ENCODE peak calls at places on chromosomes 12 and 14, in five cellular contexts. L, D, N, Z and Y are unnamed samples.

GRCh38 chr12:107372229-107372658 is 278.9 kb upstream of the CRY1 start:
- ATAC-seq in L (no peak), N (no peak), Z (no peak), D (peak), Y (no peak)

GRCh38 chr12:76010732-76011458 is 20.7 kb downstream of the PHLDA1 start:
- ATAC-seq in D (no peak), L (no peak), N (no peak), Z (no peak), Y (no peak)

GRCh38 chr14:64844272-64844671 is 35.4 kb downstream of the SPTB start:
- ATAC-seq in D (no peak), L (no peak), Z (no peak), N (no peak), Y (no peak)

GRCh38 chr12:91357381-91357780 is 174.8 kb upstream of the DCN start:
- ATAC-seq in N (no peak), D (no peak), L (no peak), Z (peak), Y (no peak)

GRCh38 chr12:13186292-13186691 is 10.2 kb upstream of the EMP1 start:
- ATAC-seq in D (no peak), Z (no peak), N (no peak), L (no peak), Y (no peak)

GRCh38 chr12:86006727-86007126 is 132.6 kb downstream of the NTS start:
- ATAC-seq in N (no peak), D (no peak), L (no peak), Z (no peak), Y (no peak)

GRCh38 chr14:65281991-65282908 is 130.3 kb upstream of the FUT8 start:
- ATAC-seq in L (no peak), Z (no peak), N (peak), D (peak), Y (no peak)

GRCh38 chr12:124613151-124613585 is 45.8 kb upstream of the NCOR2 start:
- ATAC-seq in D (no peak), L (no peak), N (no peak), Z (no peak), Y (no peak)

GRCh38 chr12:517538-517937 is 57.8 kb downstream of the B4GALNT3 start:
- ATAC-seq in Z (no peak), L (no peak), N (no peak), D (no peak), Y (no peak)

GRCh38 chr12:19643635-19644034 is 204.3 kb downstream of the AEBP2 start:
- ATAC-seq in D (no peak), L (no peak), N (no peak), Z (no peak), Y (peak)

GRCh38 chr12:26135571-26135970 is 10.7 kb upstream of the BHLHE41 start:
- ATAC-seq in D (no peak), L (no peak), Z (peak), N (no peak), Y (no peak)

GRCh38 chr14:100567009-100567876 is 20.0 kb downstream of the BEGAIN start:
- ATAC-seq in D (no peak), Z (peak), L (no peak), N (peak), Y (no peak)

GRCh38 chr12:132925597-132926416 is 30.3 kb downstream of the ZNF605 start:
- ATAC-seq in N (no peak), D (no peak), L (no peak), Z (no peak), Y (no peak)

GRCh38 chr12:88325076-88325827 is 183.1 kb downstream of the TMTC3 start:
- ATAC-seq in Z (peak), N (peak), L (peak), D (no peak), Y (peak)

GRCh38 chr12:112891093-112892024 is 15.4 kb upstream of the OAS1 start:
- ATAC-seq in Z (no peak), D (no peak), L (no peak), N (peak), Y (no peak)

GRCh38 chr14:30035361-30035760 is 107.7 kb upstream of the PRKD1 start:
- ATAC-seq in L (no peak), D (no peak), Z (no peak), N (no peak), Y (no peak)

GRCh38 chr12:46773537-46773936 is 52.3 kb downstream of the SLC38A4 start:
- ATAC-seq in L (no peak), N (no peak), Z (no peak), D (no peak), Y (no peak)

GRCh38 chr12:116882742-116883141 is 1.5 kb upstream of the HRK start:
- ATAC-seq in N (peak), D (peak), L (no peak), Z (no peak), Y (no peak)

GRCh38 chr12:112116232-112117060 is 7.9 kb upstream of the NAA25 start:
- ATAC-seq in N (peak), L (peak), D (peak), Z (peak), Y (peak)